ENCODE peak calls at places on chromosomes 3 and 15, in five cellular contexts. Z is CD8-positive, alpha-beta memory T cell; A is neuronal stem cell; V is A549; W is right cardiac atrium. E is an unnamed sample.

GRCh38 chr3:71076361-71076997 is 507.0 kb downstream of the FOXP1 start:
- DNase-seq in Z (no peak), A (no peak), V (no peak), W (no peak), E (no peak)

GRCh38 chr3:37291275-37291700 is 116.9 kb upstream of the LRRFIP2 start:
- DNase-seq in A (no peak), V (peak), Z (no peak), W (no peak), E (no peak)

GRCh38 chr15:39506146-39506545 is 74.7 kb upstream of the THBS1 start:
- DNase-seq in A (no peak), Z (no peak), V (no peak), W (no peak), E (no peak)

GRCh38 chr3:4517643-4518042 is 24.5 kb downstream of the ITPR1 start:
- DNase-seq in Z (no peak), V (no peak), A (no peak), W (no peak), E (no peak)

GRCh38 chr15:60000113-60000823 is 3.8 kb upstream of the FOXB1 start:
- DNase-seq in W (no peak), Z (no peak), A (peak), V (no peak), E (no peak)

GRCh38 chr3:73258057-73258456 is 196.6 kb downstream of the EBLN2 start:
- DNase-seq in A (no peak), V (no peak), Z (no peak), W (no peak), E (no peak)

GRCh38 chr3:4006288-4006687 is 207.1 kb downstream of the LRRN1 start:
- DNase-seq in V (no peak), A (no peak), Z (no peak), W (no peak), E (no peak)

GRCh38 chr15:50940506-50940905 is 32.0 kb downstream of the AP4E1 start:
- DNase-seq in A (no peak), W (no peak), Z (no peak), V (peak), E (no peak)

GRCh38 chr15:33138000-33138399 is 56.5 kb downstream of the FMN1 start:
- DNase-seq in Z (no peak), A (no peak), V (no peak), W (no peak), E (no peak)

GRCh38 chr3:37937156-37937555 is 53.4 kb upstream of the VILL start:
- DNase-seq in A (no peak), V (no peak), W (no peak), Z (no peak), E (no peak)

GRCh38 chr3:190701096-190701532 is 161.4 kb downstream of the GMNC start:
- DNase-seq in W (no peak), A (peak), Z (no peak), V (peak), E (peak)

GRCh38 chr15:58190419-58190818 is 52.2 kb downstream of the AQP9 start:
- DNase-seq in Z (no peak), W (no peak), V (peak), A (no peak), E (no peak)

GRCh38 chr3:193727089-193727488 is 134.1 kb downstream of the OPA1 start:
- DNase-seq in Z (no peak), W (no peak), A (no peak), V (no peak), E (no peak)

GRCh38 chr15:95448531-95449210 is 881.8 kb upstream of the NR2F2 start:
- DNase-seq in V (no peak), A (no peak), Z (no peak), W (no peak), E (no peak)

GRCh38 chr15:75455982-75456531 is 4.6 kb upstream of the SIN3A start:
- DNase-seq in Z (no peak), V (peak), A (peak), W (no peak), E (peak)

GRCh38 chr3:145145461-145145860 is 1015.5 kb downstream of the PLOD2 start:
- DNase-seq in A (no peak), W (no peak), Z (no peak), V (no peak), E (no peak)

GRCh38 chr3:3191675-3192480 is 12.4 kb upstream of the CRBN start:
- DNase-seq in Z (peak), W (no peak), V (no peak), A (no peak), E (no peak)

GRCh38 chr3:30426319-30426993 is 179.9 kb upstream of the TGFBR2 start:
- DNase-seq in A (no peak), V (no peak), W (peak), Z (no peak), E (no peak)

GRCh38 chr3:35758358-35758757 is 119.0 kb downstream of the ARPP21 start:
- DNase-seq in A (peak), W (no peak), V (no peak), Z (no peak), E (peak)

GRCh38 chr15:58951388-58952060 is 18.0 kb upstream of the SLTM start:
- DNase-seq in Z (no peak), W (no peak), V (no peak), A (no peak), E (no peak)

DNA sequence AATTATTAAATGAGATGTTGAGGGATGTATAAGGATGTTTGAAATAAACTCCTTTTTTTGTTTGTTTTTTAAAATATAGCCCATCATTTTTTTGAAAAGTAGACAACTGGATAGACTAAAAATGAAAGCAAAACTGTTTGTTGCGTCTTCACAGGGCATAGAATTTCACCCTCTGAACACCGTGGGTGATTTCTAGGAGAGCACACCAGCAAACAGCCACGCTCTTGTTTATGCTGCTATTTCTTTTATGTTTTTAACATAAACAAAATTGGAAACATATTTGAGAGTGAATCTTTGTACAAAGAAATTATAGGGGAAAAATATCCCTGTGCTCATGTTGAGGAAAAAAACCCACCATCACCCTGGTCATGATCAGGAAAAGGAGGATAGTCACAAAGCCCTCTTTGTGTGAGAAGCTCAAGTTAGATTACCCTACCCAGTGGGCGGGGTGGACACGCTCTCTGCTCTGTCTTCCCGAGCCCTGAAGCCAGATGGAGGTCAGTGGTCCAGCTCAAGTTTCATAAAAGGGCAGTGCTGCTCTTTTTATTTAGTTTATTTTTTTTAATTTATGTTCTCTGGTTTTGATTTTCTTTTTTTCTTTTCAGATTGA is 313.3 kb downstream of the SATB1 start:
- DNase-seq in W (no peak), A (no peak), V (no peak), Z (no peak), E (no peak)
- H3K4me3 ChIP-seq in W (peak), A (no peak), V (no peak), Z (no peak), E (no peak)

GRCh38 chr3:47443611-47443995 is 32.1 kb downstream of the SCAP start:
- DNase-seq in A (no peak), V (peak), W (no peak), Z (no peak), E (no peak)
- H3K4me3 ChIP-seq in A (no peak), V (no peak), W (no peak), Z (no peak), E (no peak)

GRCh38 chr3:11021611-11022011 is 29.1 kb downstream of the SLC6A1 start:
- DNase-seq in Z (no peak), W (no peak), A (no peak), V (no peak), E (no peak)
- H3K4me3 ChIP-seq in Z (no peak), W (no peak), A (no peak), V (no peak), E (no peak)

GRCh38 chr3:10187295-10187876 is 22.7 kb downstream of the IRAK2 start:
- DNase-seq in V (no peak), W (no peak), A (no peak), Z (no peak), E (no peak)

GRCh38 chr3:10188798-10189556 is 24.3 kb downstream of the IRAK2 start:
- DNase-seq in A (no peak), W (no peak), V (no peak), Z (no peak), E (no peak)

GRCh38 chr3:10187944-10188343 is 23.2 kb downstream of the IRAK2 start:
- DNase-seq in V (no peak), A (no peak), W (no peak), Z (no peak), E (no peak)

GRCh38 chr3:10192953-10193691 is 28.4 kb downstream of the IRAK2 start:
- DNase-seq in Z (peak), A (no peak), W (no peak), V (peak), E (no peak)

DNA sequence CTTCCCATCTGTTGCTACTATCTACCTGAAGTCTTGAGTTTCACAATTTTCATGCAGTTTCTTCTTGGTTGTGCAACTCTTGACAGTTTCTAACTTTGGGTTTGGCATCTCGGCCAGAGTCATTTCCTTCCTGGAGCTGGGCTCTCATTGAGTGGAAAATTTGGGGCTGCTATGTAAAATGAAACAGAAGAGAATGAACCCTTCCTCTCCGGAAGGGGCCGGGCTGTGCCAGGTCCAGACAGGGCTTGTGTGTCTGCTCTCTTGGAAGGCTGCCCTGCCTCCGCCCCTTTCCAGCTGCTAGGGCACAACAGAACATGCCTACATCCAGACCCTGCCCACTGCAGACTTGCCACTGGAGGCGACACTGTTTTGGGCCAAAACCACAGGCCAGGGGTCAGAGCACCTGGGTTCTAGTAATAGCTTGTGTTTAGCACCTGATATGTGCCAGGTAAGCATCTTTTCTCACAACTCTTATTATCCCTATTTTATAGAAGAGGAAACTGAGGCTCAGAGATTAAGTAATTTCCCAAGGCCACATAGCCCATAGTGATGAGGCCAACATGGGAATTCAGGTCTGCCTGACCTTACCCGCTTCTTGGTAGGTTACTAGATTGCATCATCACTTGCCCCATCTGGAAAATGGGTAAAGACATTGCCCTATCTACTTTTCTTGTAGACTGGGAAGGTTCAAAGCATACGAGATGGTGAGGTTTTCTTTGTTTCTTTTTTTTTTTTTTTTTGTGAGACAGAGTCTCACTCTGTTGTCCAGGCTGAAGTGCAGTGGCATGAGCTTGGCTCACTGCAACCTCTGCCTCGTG is 25.0 kb downstream of the IRAK2 start:
- DNase-seq in W (peak), A (no peak), V (peak), Z (no peak), E (no peak)
- H3K4me3 ChIP-seq in W (no peak), A (no peak), V (no peak), Z (no peak), E (no peak)

DNA sequence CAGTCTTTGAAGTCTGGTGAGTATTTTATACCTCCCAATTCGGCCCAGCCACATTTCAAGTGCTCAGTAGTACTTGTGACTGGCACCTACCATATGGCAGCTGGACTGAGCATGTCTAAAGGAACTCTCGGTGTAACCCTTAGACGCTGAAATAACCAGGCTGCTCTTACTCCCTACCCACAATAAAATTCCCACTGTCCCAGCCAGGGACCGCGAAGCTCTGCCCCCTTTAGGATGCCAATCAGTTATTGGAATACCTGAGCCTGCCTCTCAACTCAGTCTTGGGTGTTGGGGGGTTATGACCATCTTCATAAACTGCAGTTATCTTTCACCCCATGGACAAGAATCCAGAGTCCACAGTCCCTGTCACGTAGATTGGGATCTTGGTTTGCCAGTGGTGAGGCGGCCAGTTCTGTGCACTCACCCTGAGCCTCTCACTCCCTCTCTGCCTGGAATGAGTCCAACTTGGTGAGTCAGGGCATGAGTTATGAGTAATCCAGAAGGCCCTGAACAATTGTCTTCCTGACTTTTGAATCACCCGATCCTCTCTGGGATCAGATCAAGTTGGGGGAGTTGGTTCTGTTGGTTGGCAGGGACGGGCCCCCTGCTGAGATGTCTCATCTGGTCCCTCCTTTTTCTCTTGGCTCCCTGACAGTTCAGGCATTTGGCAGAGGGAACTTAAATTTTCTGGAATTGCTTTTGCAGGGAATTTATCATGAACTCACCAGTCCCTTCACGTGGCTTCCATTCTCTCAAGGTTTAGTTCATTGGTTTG is 120.1 kb upstream of the UBE2E1 start:
- DNase-seq in W (peak), Z (no peak), A (no peak), V (peak), E (no peak)
- H3K4me3 ChIP-seq in W (no peak), Z (no peak), A (no peak), V (no peak), E (no peak)

GRCh38 chr3:43996379-43997301 is 245.0 kb upstream of the TOPAZ1 start:
- DNase-seq in A (peak), Z (peak), V (peak), W (peak), E (peak)
- H3K4me3 ChIP-seq in A (no peak), Z (peak), V (peak), W (peak), E (peak)

GRCh38 chr3:90080988-90081387 is 973.6 kb downstream of the EPHA3 start:
- DNase-seq in W (no peak), A (peak), Z (no peak), V (no peak), E (peak)
- H3K4me3 ChIP-seq in W (no peak), A (no peak), Z (no peak), V (no peak), E (no peak)